ENCODE peak calls at places on chromosomes 6 and 20, in four cellular contexts. E is foreskin fibroblast, K is suprapubic skin, U is left ventricle myocardium inferior. V is an unnamed sample.

GRCh38 chr6:548517-548916 is 108.4 kb downstream of the HUS1B start:
- DNase-seq in E (no peak), K (no peak), U (no peak), V (no peak)

GRCh38 chr6:164439331-164439730 is 870.1 kb downstream of the C6orf118 start:
- DNase-seq in E (no peak), K (no peak), U (no peak), V (no peak)

GRCh38 chr20:23340524-23340923 is 10.1 kb upstream of the NXT1 start:
- DNase-seq in E (peak), K (peak), U (peak), V (peak)

GRCh38 chr6:150005761-150006651 is 19.3 kb downstream of the RAET1L start:
- DNase-seq in E (no peak), K (no peak), U (no peak), V (no peak)

GRCh38 chr20:61940491-61940890 is 125.2 kb downstream of the TAF4 start:
- DNase-seq in E (no peak), K (no peak), U (peak), V (no peak)

GRCh38 chr6:100433726-100434435 is 30.8 kb downstream of the SIM1 start:
- DNase-seq in E (no peak), K (no peak), U (no peak), V (no peak)

GRCh38 chr6:127186889-127187288 is 68.4 kb downstream of the RSPO3 start:
- DNase-seq in E (no peak), K (no peak), U (peak), V (no peak)

GRCh38 chr6:34731393-34732060 is 25.8 kb upstream of the SNRPC start:
- DNase-seq in E (no peak), K (no peak), U (no peak), V (no peak)

GRCh38 chr20:37914672-37915433 is 11.9 kb downstream of the VSTM2L start:
- DNase-seq in E (peak), K (no peak), U (no peak), V (no peak)

GRCh38 chr6:145241039-145241438 is 494.3 kb downstream of the EPM2A start:
- DNase-seq in E (peak), K (no peak), U (no peak), V (peak)

GRCh38 chr20:41572010-41572572 is 46.1 kb downstream of the CHD6 start:
- DNase-seq in E (no peak), K (no peak), U (no peak), V (no peak)

GRCh38 chr6:63351995-63352586 is 32.3 kb upstream of the LGSN start:
- DNase-seq in E (peak), K (no peak), U (no peak), V (no peak)

GRCh38 chr6:32196682-32197616 is 4.5 kb upstream of the GPSM3 start:
- DNase-seq in E (peak), K (no peak), U (peak), V (no peak)

GRCh38 chr6:99148111-99148510 is 200.4 kb upstream of the FBXL4 start:
- DNase-seq in E (no peak), K (no peak), U (no peak), V (no peak)

GRCh38 chr6:128352331-128352730 is 168.1 kb downstream of the PTPRK start:
- DNase-seq in E (no peak), K (no peak), U (no peak), V (no peak)

GRCh38 chr20:34074101-34074760 is 37.8 kb downstream of the EIF2S2 start:
- DNase-seq in E (peak), K (no peak), U (no peak), V (no peak)

GRCh38 chr6:132023490-132023889 is 72.3 kb upstream of the CCN2 start:
- DNase-seq in E (peak), K (no peak), U (no peak), V (peak)

GRCh38 chr20:45629496-45630100 is at the start of gene WFDC10A:
- DNase-seq in E (peak), K (no peak), U (no peak), V (peak)

GRCh38 chr6:165678429-165678828 is 15.4 kb upstream of the PDE10A start:
- DNase-seq in E (no peak), K (no peak), U (no peak), V (no peak)

GRCh38 chr20:1472556-1473243 is 6.1 kb upstream of the NSFL1C start:
- DNase-seq in E (no peak), K (no peak), U (no peak), V (no peak)

GRCh38 chr6:71727632-71728294 is 158.6 kb upstream of the RIMS1 start:
- DNase-seq in E (no peak), K (no peak), U (no peak), V (peak)

GRCh38 chr6:131958551-131959470 is 7.6 kb upstream of the CCN2 start:
- DNase-seq in E (peak), K (no peak), U (no peak), V (no peak)

GRCh38 chr6:32940656-32941411 is at the start of gene HLA-DMB:
- DNase-seq in E (peak), K (no peak), U (no peak), V (peak)

DNA sequence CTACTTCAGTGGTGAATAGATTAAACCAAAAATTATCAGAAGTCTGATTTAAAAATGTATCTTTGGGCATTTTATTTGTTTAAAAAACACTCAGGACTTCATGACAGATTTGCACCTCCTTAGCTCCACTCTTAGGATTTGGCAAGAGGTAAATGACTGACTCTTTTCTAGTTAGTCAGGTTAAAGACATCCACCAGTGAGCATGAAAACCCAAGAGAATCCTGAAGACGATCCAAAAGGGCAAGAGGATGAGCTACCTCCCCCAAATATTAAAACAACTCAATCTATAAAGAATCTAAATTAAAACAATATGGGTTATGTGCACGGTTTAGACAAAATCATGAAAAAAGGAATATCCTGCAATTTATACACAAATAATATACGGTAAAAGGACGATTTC is 89.4 kb upstream of the OPRM1 start:
- DNase-seq in E (no peak), K (no peak), U (no peak), V (no peak)
- TF ChIP-seq CTCF in E (no peak), K (no peak), U (no peak), V (no peak)

GRCh38 chr6:107231243-107231642 is 115.9 kb upstream of the BEND3 start:
- DNase-seq in E (no peak), K (no peak), U (no peak), V (no peak)
- TF ChIP-seq CTCF in E (no peak), K (no peak), U (no peak), V (no peak)

DNA sequence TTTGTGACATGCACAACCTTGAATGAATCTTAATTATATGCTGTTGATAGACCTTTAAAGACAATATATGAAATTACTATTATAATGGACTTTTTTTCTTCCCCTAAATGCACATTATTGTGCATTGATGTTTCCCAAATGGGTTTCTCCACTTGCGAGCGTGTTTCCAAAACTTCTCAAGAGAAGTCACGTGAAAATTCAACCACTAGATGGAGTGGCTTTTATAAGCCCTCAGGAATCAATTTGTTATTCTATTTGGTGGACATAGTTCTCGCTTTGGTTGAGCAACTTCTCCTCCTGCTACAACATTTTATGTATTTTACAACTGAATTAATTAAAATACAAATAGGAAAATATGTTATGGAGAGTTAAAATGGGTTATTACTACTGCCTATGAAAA is 9.0 kb downstream of the CNR1 start:
- DNase-seq in E (no peak), K (no peak), U (no peak), V (no peak)
- TF ChIP-seq CTCF in E (no peak), K (no peak), U (no peak), V (peak)

GRCh38 chr20:47696856-47697255 is 88.4 kb downstream of the SULF2 start:
- DNase-seq in E (no peak), K (no peak), U (no peak), V (no peak)
- TF ChIP-seq CTCF in E (no peak), K (no peak), U (no peak), V (no peak)

GRCh38 chr6:95185874-95186273 is 391.5 kb upstream of the MANEA start:
- DNase-seq in E (no peak), K (no peak), U (no peak), V (no peak)
- TF ChIP-seq CTCF in E (no peak), K (no peak), U (no peak), V (no peak)

DNA sequence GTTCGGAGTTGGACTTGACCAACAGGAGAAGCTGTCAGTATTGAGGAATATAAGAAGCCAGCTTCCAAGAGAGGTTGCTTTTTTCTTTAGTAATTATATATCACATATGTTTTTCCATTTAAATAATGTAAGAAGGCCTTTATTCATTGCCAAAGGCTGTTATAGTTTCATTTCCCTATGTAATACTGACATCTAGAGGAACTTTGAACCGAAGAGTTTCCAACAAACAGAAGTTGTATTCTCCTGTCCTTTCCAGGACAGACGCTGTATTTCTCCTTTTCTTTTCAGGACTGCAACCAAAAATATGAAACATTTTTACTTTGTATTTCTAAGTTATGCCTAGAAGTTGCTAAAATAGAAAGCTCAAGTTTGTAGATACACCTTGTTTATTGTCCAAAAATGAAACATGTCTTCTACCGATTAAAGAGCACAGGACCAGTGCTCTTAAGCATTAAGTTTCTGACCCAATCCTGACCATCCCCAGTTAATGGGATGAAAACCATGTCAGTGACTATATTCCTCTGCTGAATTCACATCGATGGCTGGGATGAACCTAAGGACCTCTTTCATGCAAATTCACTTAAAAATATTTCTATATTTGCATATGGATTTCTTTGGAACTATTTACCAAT is 55.1 kb downstream of the MYLK4 start:
- DNase-seq in E (peak), K (no peak), U (no peak), V (no peak)
- TF ChIP-seq CTCF in E (peak), K (no peak), U (peak), V (peak)

GRCh38 chr6:139152088-139152891 is 17.4 kb downstream of the HECA start:
- DNase-seq in E (peak), K (no peak), U (no peak), V (no peak)

GRCh38 chr6:139150915-139151314 is 16.0 kb downstream of the HECA start:
- DNase-seq in E (no peak), K (no peak), U (no peak), V (no peak)

GRCh38 chr6:139151425-139152087 is 16.7 kb downstream of the HECA start:
- DNase-seq in E (no peak), K (no peak), U (no peak), V (no peak)

GRCh38 chr6:139153876-139154275 is 19.0 kb downstream of the HECA start:
- DNase-seq in E (peak), K (no peak), U (no peak), V (peak)

GRCh38 chr6:139152892-139153271 is 18.0 kb downstream of the HECA start:
- DNase-seq in E (peak), K (no peak), U (no peak), V (no peak)
- TF ChIP-seq CTCF in E (no peak), K (no peak), U (no peak), V (no peak)

GRCh38 chr6:151961809-151962208 is 154.3 kb downstream of the ESR1 start:
- DNase-seq in E (no peak), K (no peak), U (no peak), V (no peak)

GRCh38 chr6:151963001-151963400 is 155.5 kb downstream of the ESR1 start:
- DNase-seq in E (peak), K (no peak), U (no peak), V (no peak)

GRCh38 chr6:151962246-151962846 is 154.9 kb downstream of the ESR1 start:
- DNase-seq in E (peak), K (no peak), U (no peak), V (peak)

GRCh38 chr6:151959086-151959485 is 151.6 kb downstream of the ESR1 start:
- DNase-seq in E (no peak), K (no peak), U (no peak), V (no peak)

DNA sequence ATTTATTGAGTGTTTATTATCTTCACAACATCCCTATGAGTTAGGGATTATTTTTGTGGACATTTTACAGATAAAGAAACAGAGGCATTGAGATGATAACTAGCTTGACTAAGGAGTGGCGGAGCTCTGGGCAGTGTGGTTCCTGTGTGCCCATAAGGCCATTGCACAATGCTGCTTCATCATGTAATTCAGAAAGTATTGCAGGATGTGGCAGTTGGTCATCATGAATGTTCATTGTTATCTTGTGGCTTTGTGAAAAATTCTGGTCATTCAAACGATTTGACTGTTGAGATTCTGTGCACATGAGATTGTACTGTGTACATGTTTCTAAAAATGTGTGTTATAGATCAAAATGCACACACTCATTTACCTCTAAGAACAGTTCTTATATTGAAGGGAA is 150.8 kb downstream of the ESR1 start:
- DNase-seq in E (peak), K (no peak), U (no peak), V (peak)
- TF ChIP-seq CTCF in E (no peak), K (no peak), U (no peak), V (peak)

DNA sequence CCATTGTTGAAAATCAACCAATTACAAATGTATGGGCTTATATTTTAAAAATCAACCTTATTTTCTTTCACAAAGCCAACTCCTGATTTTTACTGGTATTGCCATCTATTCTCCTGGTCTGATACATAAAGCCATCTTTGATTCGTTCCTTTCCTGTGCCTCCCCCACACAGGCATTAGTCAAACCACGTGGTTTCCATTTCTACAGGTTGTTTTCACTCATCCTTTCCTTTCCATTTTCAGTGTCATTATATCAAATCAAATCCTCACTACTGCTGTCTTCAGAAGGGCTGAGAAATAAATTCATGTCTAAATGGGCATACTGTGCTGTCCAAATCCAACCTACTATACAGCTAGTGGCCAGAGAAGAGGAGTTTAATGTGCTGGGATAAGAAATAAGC is 281.3 kb downstream of the FOXC1 start:
- DNase-seq in E (no peak), K (no peak), U (no peak), V (no peak)
- TF ChIP-seq CTCF in E (no peak), K (no peak), U (no peak), V (no peak)

V was measured in brain microvascular endothelial cell.